ENCODE peak calls at places on chromosomes 4 and X, in ten cellular contexts. One of them, this sample, is unnamed.
A peak's percentile ranks its signal among the peaks of the same experiment; 100 is the strongest.

GRCh38 chrX:152833378-152833777 is 2.5 kb downstream of the NSDHL start:
- DNase-seq in activated CD4-positive, CD25-positive, alpha-beta regulatory T cell treated with anti-CD3 and anti-CD28 coated beads, Interleukin-2, amount 50 U/mL, for 72 hours: no peak
- DNase-seq in NCI-H345: no peak
- DNase-seq in activated T-helper 2 cell treated with anti-CD3 and anti-CD28 coated beads, Interferon-gamma antibody, Interleukin-2, Interleukin-4, amounts not matched to agents 10 μg/mL and 5 μg/mL and 100 μg/mL, durations not matched to agents 14 hours and 24 hours and 36 hours: no peak
- DNase-seq in iPS DF 19.7: no peak
- DNase-seq in H9: no peak
- DNase-seq in ovary: no peak
- DNase-seq in activated gamma-delta T cell treated with Interleukin-2 at 50 U/mL for 16 hours: no peak
- DNase-seq in Jurkat, Clone E6-1: no peak
- DNase-seq in ureter: no peak
- DNase-seq in this sample: no peak

GRCh38 chr4:7944568-7945220 is 5.0 kb upstream of the AFAP1 start:
- DNase-seq in activated CD4-positive, CD25-positive, alpha-beta regulatory T cell treated with anti-CD3 and anti-CD28 coated beads, Interleukin-2, amount 50 U/mL, for 72 hours: no peak
- DNase-seq in NCI-H345: no peak
- DNase-seq in activated T-helper 2 cell treated with anti-CD3 and anti-CD28 coated beads, Interferon-gamma antibody, Interleukin-2, Interleukin-4, amounts not matched to agents 10 μg/mL and 5 μg/mL and 100 μg/mL, durations not matched to agents 14 hours and 24 hours and 36 hours: no peak
- DNase-seq in iPS DF 19.7: no peak
- DNase-seq in H9: no peak
- DNase-seq in ovary: no peak
- DNase-seq in activated gamma-delta T cell treated with Interleukin-2 at 50 U/mL for 16 hours: no peak
- DNase-seq in Jurkat, Clone E6-1: no peak
- DNase-seq in ureter: no peak
- DNase-seq in this sample: no peak

GRCh38 chrX:49272426-49272825 is 2.8 kb downstream of the PPP1R3F start:
- DNase-seq in activated CD4-positive, CD25-positive, alpha-beta regulatory T cell treated with anti-CD3 and anti-CD28 coated beads, Interleukin-2, amount 50 U/mL, for 72 hours: no peak
- DNase-seq in NCI-H345: no peak
- DNase-seq in activated T-helper 2 cell treated with anti-CD3 and anti-CD28 coated beads, Interferon-gamma antibody, Interleukin-2, Interleukin-4, amounts not matched to agents 10 μg/mL and 5 μg/mL and 100 μg/mL, durations not matched to agents 14 hours and 24 hours and 36 hours: no peak
- DNase-seq in iPS DF 19.7: no peak
- DNase-seq in H9: no peak
- DNase-seq in ovary: no peak
- DNase-seq in activated gamma-delta T cell treated with Interleukin-2 at 50 U/mL for 16 hours: no peak
- DNase-seq in Jurkat, Clone E6-1: no peak
- DNase-seq in ureter: no peak
- DNase-seq in this sample: no peak

GRCh38 chr4:136742330-136742729 is 790.0 kb downstream of the PCDH18 start:
- DNase-seq in activated CD4-positive, CD25-positive, alpha-beta regulatory T cell treated with anti-CD3 and anti-CD28 coated beads, Interleukin-2, amount 50 U/mL, for 72 hours: no peak
- DNase-seq in NCI-H345: no peak
- DNase-seq in activated T-helper 2 cell treated with anti-CD3 and anti-CD28 coated beads, Interferon-gamma antibody, Interleukin-2, Interleukin-4, amounts not matched to agents 10 μg/mL and 5 μg/mL and 100 μg/mL, durations not matched to agents 14 hours and 24 hours and 36 hours: no peak
- DNase-seq in iPS DF 19.7: no peak
- DNase-seq in H9: no peak
- DNase-seq in ovary: no peak
- DNase-seq in activated gamma-delta T cell treated with Interleukin-2 at 50 U/mL for 16 hours: no peak
- DNase-seq in Jurkat, Clone E6-1: no peak
- DNase-seq in ureter: no peak
- DNase-seq in this sample: no peak

GRCh38 chrX:38860106-38861013 is 59.1 kb downstream of the MID1IP1 start:
- DNase-seq in activated CD4-positive, CD25-positive, alpha-beta regulatory T cell treated with anti-CD3 and anti-CD28 coated beads, Interleukin-2, amount 50 U/mL, for 72 hours: no peak
- DNase-seq in NCI-H345: no peak
- DNase-seq in activated T-helper 2 cell treated with anti-CD3 and anti-CD28 coated beads, Interferon-gamma antibody, Interleukin-2, Interleukin-4, amounts not matched to agents 10 μg/mL and 5 μg/mL and 100 μg/mL, durations not matched to agents 14 hours and 24 hours and 36 hours: no peak
- DNase-seq in iPS DF 19.7: no peak
- DNase-seq in H9: no peak
- DNase-seq in ovary: no peak
- DNase-seq in activated gamma-delta T cell treated with Interleukin-2 at 50 U/mL for 16 hours: no peak
- DNase-seq in Jurkat, Clone E6-1: no peak
- DNase-seq in ureter: no peak
- DNase-seq in this sample: no peak

GRCh38 chr4:116215622-116216021 is 869.8 kb downstream of the TRAM1L1 start:
- DNase-seq in activated CD4-positive, CD25-positive, alpha-beta regulatory T cell treated with anti-CD3 and anti-CD28 coated beads, Interleukin-2, amount 50 U/mL, for 72 hours: no peak
- DNase-seq in NCI-H345: no peak
- DNase-seq in activated T-helper 2 cell treated with anti-CD3 and anti-CD28 coated beads, Interferon-gamma antibody, Interleukin-2, Interleukin-4, amounts not matched to agents 10 μg/mL and 5 μg/mL and 100 μg/mL, durations not matched to agents 14 hours and 24 hours and 36 hours: no peak
- DNase-seq in iPS DF 19.7: no peak
- DNase-seq in H9: no peak
- DNase-seq in ovary: no peak
- DNase-seq in activated gamma-delta T cell treated with Interleukin-2 at 50 U/mL for 16 hours: no peak
- DNase-seq in Jurkat, Clone E6-1: no peak
- DNase-seq in ureter: no peak
- DNase-seq in this sample: no peak

GRCh38 chr4:157997296-157997695 is 175.5 kb downstream of the GASK1B start:
- DNase-seq in activated CD4-positive, CD25-positive, alpha-beta regulatory T cell treated with anti-CD3 and anti-CD28 coated beads, Interleukin-2, amount 50 U/mL, for 72 hours: no peak
- DNase-seq in NCI-H345: no peak
- DNase-seq in activated T-helper 2 cell treated with anti-CD3 and anti-CD28 coated beads, Interferon-gamma antibody, Interleukin-2, Interleukin-4, amounts not matched to agents 10 μg/mL and 5 μg/mL and 100 μg/mL, durations not matched to agents 14 hours and 24 hours and 36 hours: no peak
- DNase-seq in iPS DF 19.7: no peak
- DNase-seq in H9: no peak
- DNase-seq in ovary: no peak
- DNase-seq in activated gamma-delta T cell treated with Interleukin-2 at 50 U/mL for 16 hours: no peak
- DNase-seq in Jurkat, Clone E6-1: no peak
- DNase-seq in ureter: no peak
- DNase-seq in this sample: no peak

GRCh38 chr4:139368990-139369389 is 66.7 kb upstream of the NDUFC1 start:
- DNase-seq in activated CD4-positive, CD25-positive, alpha-beta regulatory T cell treated with anti-CD3 and anti-CD28 coated beads, Interleukin-2, amount 50 U/mL, for 72 hours: no peak
- DNase-seq in NCI-H345: no peak
- DNase-seq in activated T-helper 2 cell treated with anti-CD3 and anti-CD28 coated beads, Interferon-gamma antibody, Interleukin-2, Interleukin-4, amounts not matched to agents 10 μg/mL and 5 μg/mL and 100 μg/mL, durations not matched to agents 14 hours and 24 hours and 36 hours: no peak
- DNase-seq in iPS DF 19.7: no peak
- DNase-seq in H9: no peak
- DNase-seq in ovary: no peak
- DNase-seq in activated gamma-delta T cell treated with Interleukin-2 at 50 U/mL for 16 hours: no peak
- DNase-seq in Jurkat, Clone E6-1: no peak
- DNase-seq in ureter: no peak
- DNase-seq in this sample: no peak

GRCh38 chrX:46446727-46447378 is 98.4 kb downstream of the ZNF674 start:
- DNase-seq in activated CD4-positive, CD25-positive, alpha-beta regulatory T cell treated with anti-CD3 and anti-CD28 coated beads, Interleukin-2, amount 50 U/mL, for 72 hours: peak; percentile 78
- DNase-seq in NCI-H345: peak; percentile 90
- DNase-seq in activated T-helper 2 cell treated with anti-CD3 and anti-CD28 coated beads, Interferon-gamma antibody, Interleukin-2, Interleukin-4, amounts not matched to agents 10 μg/mL and 5 μg/mL and 100 μg/mL, durations not matched to agents 14 hours and 24 hours and 36 hours: peak; percentile 77
- DNase-seq in iPS DF 19.7: peak; percentile 15
- DNase-seq in H9: peak; percentile 86
- DNase-seq in ovary: peak; percentile 88
- DNase-seq in activated gamma-delta T cell treated with Interleukin-2 at 50 U/mL for 16 hours: peak; percentile 81
- DNase-seq in Jurkat, Clone E6-1: peak; percentile 79
- DNase-seq in ureter: peak; percentile 88
- DNase-seq in this sample: peak; percentile 89

GRCh38 chr4:37858877-37859276 is 32.0 kb upstream of the TBC1D1 start:
- DNase-seq in activated CD4-positive, CD25-positive, alpha-beta regulatory T cell treated with anti-CD3 and anti-CD28 coated beads, Interleukin-2, amount 50 U/mL, for 72 hours: no peak
- DNase-seq in NCI-H345: no peak
- DNase-seq in activated T-helper 2 cell treated with anti-CD3 and anti-CD28 coated beads, Interferon-gamma antibody, Interleukin-2, Interleukin-4, amounts not matched to agents 10 μg/mL and 5 μg/mL and 100 μg/mL, durations not matched to agents 14 hours and 24 hours and 36 hours: no peak
- DNase-seq in iPS DF 19.7: no peak
- DNase-seq in H9: no peak
- DNase-seq in ovary: no peak
- DNase-seq in activated gamma-delta T cell treated with Interleukin-2 at 50 U/mL for 16 hours: no peak
- DNase-seq in Jurkat, Clone E6-1: no peak
- DNase-seq in ureter: no peak
- DNase-seq in this sample: no peak

GRCh38 chrX:68684291-68684918 is 36.9 kb downstream of the STARD8 start:
- DNase-seq in activated CD4-positive, CD25-positive, alpha-beta regulatory T cell treated with anti-CD3 and anti-CD28 coated beads, Interleukin-2, amount 50 U/mL, for 72 hours: no peak
- DNase-seq in NCI-H345: no peak
- DNase-seq in activated T-helper 2 cell treated with anti-CD3 and anti-CD28 coated beads, Interferon-gamma antibody, Interleukin-2, Interleukin-4, amounts not matched to agents 10 μg/mL and 5 μg/mL and 100 μg/mL, durations not matched to agents 14 hours and 24 hours and 36 hours: no peak
- DNase-seq in iPS DF 19.7: no peak
- DNase-seq in H9: no peak
- DNase-seq in ovary: no peak
- DNase-seq in activated gamma-delta T cell treated with Interleukin-2 at 50 U/mL for 16 hours: no peak
- DNase-seq in Jurkat, Clone E6-1: no peak
- DNase-seq in ureter: no peak
- DNase-seq in this sample: peak; percentile 78

GRCh38 chr4:164261831-164262230 is 492.1 kb upstream of the SMIM31 start:
- DNase-seq in activated CD4-positive, CD25-positive, alpha-beta regulatory T cell treated with anti-CD3 and anti-CD28 coated beads, Interleukin-2, amount 50 U/mL, for 72 hours: no peak
- DNase-seq in NCI-H345: no peak
- DNase-seq in activated T-helper 2 cell treated with anti-CD3 and anti-CD28 coated beads, Interferon-gamma antibody, Interleukin-2, Interleukin-4, amounts not matched to agents 10 μg/mL and 5 μg/mL and 100 μg/mL, durations not matched to agents 14 hours and 24 hours and 36 hours: no peak
- DNase-seq in iPS DF 19.7: no peak
- DNase-seq in H9: no peak
- DNase-seq in ovary: no peak
- DNase-seq in activated gamma-delta T cell treated with Interleukin-2 at 50 U/mL for 16 hours: no peak
- DNase-seq in Jurkat, Clone E6-1: no peak
- DNase-seq in ureter: no peak
- DNase-seq in this sample: no peak

GRCh38 chrX:13506574-13506973 is 62.8 kb upstream of the EGFL6 start:
- DNase-seq in activated CD4-positive, CD25-positive, alpha-beta regulatory T cell treated with anti-CD3 and anti-CD28 coated beads, Interleukin-2, amount 50 U/mL, for 72 hours: peak; percentile 49
- DNase-seq in NCI-H345: peak; percentile 40
- DNase-seq in activated T-helper 2 cell treated with anti-CD3 and anti-CD28 coated beads, Interferon-gamma antibody, Interleukin-2, Interleukin-4, amounts not matched to agents 10 μg/mL and 5 μg/mL and 100 μg/mL, durations not matched to agents 14 hours and 24 hours and 36 hours: peak; percentile 10
- DNase-seq in iPS DF 19.7: no peak
- DNase-seq in H9: no peak
- DNase-seq in ovary: peak; percentile 62
- DNase-seq in activated gamma-delta T cell treated with Interleukin-2 at 50 U/mL for 16 hours: peak; percentile 42
- DNase-seq in Jurkat, Clone E6-1: peak; percentile 42
- DNase-seq in ureter: no peak
- DNase-seq in this sample: peak; percentile 22

GRCh38 chr4:41095973-41096372 is 118.4 kb downstream of the APBB2 start:
- DNase-seq in activated CD4-positive, CD25-positive, alpha-beta regulatory T cell treated with anti-CD3 and anti-CD28 coated beads, Interleukin-2, amount 50 U/mL, for 72 hours: no peak
- DNase-seq in NCI-H345: no peak
- DNase-seq in activated T-helper 2 cell treated with anti-CD3 and anti-CD28 coated beads, Interferon-gamma antibody, Interleukin-2, Interleukin-4, amounts not matched to agents 10 μg/mL and 5 μg/mL and 100 μg/mL, durations not matched to agents 14 hours and 24 hours and 36 hours: no peak
- DNase-seq in iPS DF 19.7: no peak
- DNase-seq in H9: no peak
- DNase-seq in ovary: no peak
- DNase-seq in activated gamma-delta T cell treated with Interleukin-2 at 50 U/mL for 16 hours: no peak
- DNase-seq in Jurkat, Clone E6-1: no peak
- DNase-seq in ureter: no peak
- DNase-seq in this sample: no peak

GRCh38 chr4:125420499-125420898 is 105.7 kb downstream of the FAT4 start:
- DNase-seq in activated CD4-positive, CD25-positive, alpha-beta regulatory T cell treated with anti-CD3 and anti-CD28 coated beads, Interleukin-2, amount 50 U/mL, for 72 hours: no peak
- DNase-seq in NCI-H345: no peak
- DNase-seq in activated T-helper 2 cell treated with anti-CD3 and anti-CD28 coated beads, Interferon-gamma antibody, Interleukin-2, Interleukin-4, amounts not matched to agents 10 μg/mL and 5 μg/mL and 100 μg/mL, durations not matched to agents 14 hours and 24 hours and 36 hours: no peak
- DNase-seq in iPS DF 19.7: no peak
- DNase-seq in H9: no peak
- DNase-seq in ovary: no peak
- DNase-seq in activated gamma-delta T cell treated with Interleukin-2 at 50 U/mL for 16 hours: no peak
- DNase-seq in Jurkat, Clone E6-1: no peak
- DNase-seq in ureter: no peak
- DNase-seq in this sample: no peak

GRCh38 chrX:10010686-10011085 is 43.5 kb downstream of the CLDN34 start:
- DNase-seq in activated CD4-positive, CD25-positive, alpha-beta regulatory T cell treated with anti-CD3 and anti-CD28 coated beads, Interleukin-2, amount 50 U/mL, for 72 hours: no peak
- DNase-seq in NCI-H345: no peak
- DNase-seq in activated T-helper 2 cell treated with anti-CD3 and anti-CD28 coated beads, Interferon-gamma antibody, Interleukin-2, Interleukin-4, amounts not matched to agents 10 μg/mL and 5 μg/mL and 100 μg/mL, durations not matched to agents 14 hours and 24 hours and 36 hours: no peak
- DNase-seq in iPS DF 19.7: no peak
- DNase-seq in H9: no peak
- DNase-seq in ovary: no peak
- DNase-seq in activated gamma-delta T cell treated with Interleukin-2 at 50 U/mL for 16 hours: no peak
- DNase-seq in Jurkat, Clone E6-1: no peak
- DNase-seq in ureter: no peak
- DNase-seq in this sample: no peak

GRCh38 chr4:29311231-29311630 is 1408.9 kb upstream of the PCDH7 start:
- DNase-seq in activated CD4-positive, CD25-positive, alpha-beta regulatory T cell treated with anti-CD3 and anti-CD28 coated beads, Interleukin-2, amount 50 U/mL, for 72 hours: no peak
- DNase-seq in NCI-H345: no peak
- DNase-seq in activated T-helper 2 cell treated with anti-CD3 and anti-CD28 coated beads, Interferon-gamma antibody, Interleukin-2, Interleukin-4, amounts not matched to agents 10 μg/mL and 5 μg/mL and 100 μg/mL, durations not matched to agents 14 hours and 24 hours and 36 hours: no peak
- DNase-seq in iPS DF 19.7: no peak
- DNase-seq in H9: no peak
- DNase-seq in ovary: no peak
- DNase-seq in activated gamma-delta T cell treated with Interleukin-2 at 50 U/mL for 16 hours: no peak
- DNase-seq in Jurkat, Clone E6-1: no peak
- DNase-seq in ureter: no peak
- DNase-seq in this sample: no peak

GRCh38 chr4:39062094-39062493 is at the start of gene KLHL5:
- DNase-seq in activated CD4-positive, CD25-positive, alpha-beta regulatory T cell treated with anti-CD3 and anti-CD28 coated beads, Interleukin-2, amount 50 U/mL, for 72 hours: no peak
- DNase-seq in NCI-H345: no peak
- DNase-seq in activated T-helper 2 cell treated with anti-CD3 and anti-CD28 coated beads, Interferon-gamma antibody, Interleukin-2, Interleukin-4, amounts not matched to agents 10 μg/mL and 5 μg/mL and 100 μg/mL, durations not matched to agents 14 hours and 24 hours and 36 hours: no peak
- DNase-seq in iPS DF 19.7: peak; percentile 59
- DNase-seq in H9: no peak
- DNase-seq in ovary: no peak
- DNase-seq in activated gamma-delta T cell treated with Interleukin-2 at 50 U/mL for 16 hours: no peak
- DNase-seq in Jurkat, Clone E6-1: no peak
- DNase-seq in ureter: no peak
- DNase-seq in this sample: no peak

GRCh38 chrX:572490-573124 is 58.0 kb upstream of the SHOX start:
- DNase-seq in activated CD4-positive, CD25-positive, alpha-beta regulatory T cell treated with anti-CD3 and anti-CD28 coated beads, Interleukin-2, amount 50 U/mL, for 72 hours: no peak
- DNase-seq in NCI-H345: no peak
- DNase-seq in activated T-helper 2 cell treated with anti-CD3 and anti-CD28 coated beads, Interferon-gamma antibody, Interleukin-2, Interleukin-4, amounts not matched to agents 10 μg/mL and 5 μg/mL and 100 μg/mL, durations not matched to agents 14 hours and 24 hours and 36 hours: no peak
- DNase-seq in iPS DF 19.7: no peak
- DNase-seq in H9: no peak
- DNase-seq in ovary: no peak
- DNase-seq in activated gamma-delta T cell treated with Interleukin-2 at 50 U/mL for 16 hours: no peak
- DNase-seq in Jurkat, Clone E6-1: no peak
- DNase-seq in ureter: no peak
- DNase-seq in this sample: no peak

GRCh38 chrX:110394653-110395052 is 36.0 kb downstream of the RTL9 start:
- DNase-seq in activated CD4-positive, CD25-positive, alpha-beta regulatory T cell treated with anti-CD3 and anti-CD28 coated beads, Interleukin-2, amount 50 U/mL, for 72 hours: no peak
- DNase-seq in NCI-H345: no peak
- DNase-seq in activated T-helper 2 cell treated with anti-CD3 and anti-CD28 coated beads, Interferon-gamma antibody, Interleukin-2, Interleukin-4, amounts not matched to agents 10 μg/mL and 5 μg/mL and 100 μg/mL, durations not matched to agents 14 hours and 24 hours and 36 hours: no peak
- DNase-seq in iPS DF 19.7: no peak
- DNase-seq in H9: no peak
- DNase-seq in ovary: no peak
- DNase-seq in activated gamma-delta T cell treated with Interleukin-2 at 50 U/mL for 16 hours: no peak
- DNase-seq in Jurkat, Clone E6-1: no peak
- DNase-seq in ureter: no peak
- DNase-seq in this sample: no peak

GRCh38 chrX:110003167-110004156 is 548 bp downstream of the TMEM164 start:
- DNase-seq in activated CD4-positive, CD25-positive, alpha-beta regulatory T cell treated with anti-CD3 and anti-CD28 coated beads, Interleukin-2, amount 50 U/mL, for 72 hours: peak; percentile 29
- DNase-seq in NCI-H345: no peak
- DNase-seq in activated T-helper 2 cell treated with anti-CD3 and anti-CD28 coated beads, Interferon-gamma antibody, Interleukin-2, Interleukin-4, amounts not matched to agents 10 μg/mL and 5 μg/mL and 100 μg/mL, durations not matched to agents 14 hours and 24 hours and 36 hours: no peak
- DNase-seq in iPS DF 19.7: no peak
- DNase-seq in H9: peak; percentile 31
- DNase-seq in ovary: peak; percentile 56
- DNase-seq in activated gamma-delta T cell treated with Interleukin-2 at 50 U/mL for 16 hours: peak; percentile 4
- DNase-seq in Jurkat, Clone E6-1: no peak
- DNase-seq in ureter: peak; percentile 47
- DNase-seq in this sample: no peak

GRCh38 chr4:80875642-80876041 is 154.9 kb upstream of the BMP3 start:
- DNase-seq in activated CD4-positive, CD25-positive, alpha-beta regulatory T cell treated with anti-CD3 and anti-CD28 coated beads, Interleukin-2, amount 50 U/mL, for 72 hours: no peak
- DNase-seq in NCI-H345: no peak
- DNase-seq in activated T-helper 2 cell treated with anti-CD3 and anti-CD28 coated beads, Interferon-gamma antibody, Interleukin-2, Interleukin-4, amounts not matched to agents 10 μg/mL and 5 μg/mL and 100 μg/mL, durations not matched to agents 14 hours and 24 hours and 36 hours: no peak
- DNase-seq in iPS DF 19.7: no peak
- DNase-seq in H9: no peak
- DNase-seq in ovary: no peak
- DNase-seq in activated gamma-delta T cell treated with Interleukin-2 at 50 U/mL for 16 hours: no peak
- DNase-seq in Jurkat, Clone E6-1: no peak
- DNase-seq in ureter: no peak
- DNase-seq in this sample: no peak

GRCh38 chr4:136650541-136651277 is 881.6 kb downstream of the PCDH18 start:
- DNase-seq in activated CD4-positive, CD25-positive, alpha-beta regulatory T cell treated with anti-CD3 and anti-CD28 coated beads, Interleukin-2, amount 50 U/mL, for 72 hours: no peak
- DNase-seq in NCI-H345: peak; percentile 90
- DNase-seq in activated T-helper 2 cell treated with anti-CD3 and anti-CD28 coated beads, Interferon-gamma antibody, Interleukin-2, Interleukin-4, amounts not matched to agents 10 μg/mL and 5 μg/mL and 100 μg/mL, durations not matched to agents 14 hours and 24 hours and 36 hours: no peak
- DNase-seq in iPS DF 19.7: no peak
- DNase-seq in H9: no peak
- DNase-seq in ovary: no peak
- DNase-seq in activated gamma-delta T cell treated with Interleukin-2 at 50 U/mL for 16 hours: no peak
- DNase-seq in Jurkat, Clone E6-1: peak; percentile 6
- DNase-seq in ureter: no peak
- DNase-seq in this sample: no peak

GRCh38 chrX:153960786-153961185 is 10.8 kb downstream of the HCFC1 start:
- DNase-seq in activated CD4-positive, CD25-positive, alpha-beta regulatory T cell treated with anti-CD3 and anti-CD28 coated beads, Interleukin-2, amount 50 U/mL, for 72 hours: no peak
- DNase-seq in NCI-H345: no peak
- DNase-seq in activated T-helper 2 cell treated with anti-CD3 and anti-CD28 coated beads, Interferon-gamma antibody, Interleukin-2, Interleukin-4, amounts not matched to agents 10 μg/mL and 5 μg/mL and 100 μg/mL, durations not matched to agents 14 hours and 24 hours and 36 hours: no peak
- DNase-seq in iPS DF 19.7: no peak
- DNase-seq in H9: no peak
- DNase-seq in ovary: no peak
- DNase-seq in activated gamma-delta T cell treated with Interleukin-2 at 50 U/mL for 16 hours: no peak
- DNase-seq in Jurkat, Clone E6-1: no peak
- DNase-seq in ureter: no peak
- DNase-seq in this sample: no peak

GRCh38 chr4:2794707-2795557 is 2.0 kb downstream of the SH3BP2 start:
- DNase-seq in activated CD4-positive, CD25-positive, alpha-beta regulatory T cell treated with anti-CD3 and anti-CD28 coated beads, Interleukin-2, amount 50 U/mL, for 72 hours: peak; percentile 26
- DNase-seq in NCI-H345: no peak
- DNase-seq in activated T-helper 2 cell treated with anti-CD3 and anti-CD28 coated beads, Interferon-gamma antibody, Interleukin-2, Interleukin-4, amounts not matched to agents 10 μg/mL and 5 μg/mL and 100 μg/mL, durations not matched to agents 14 hours and 24 hours and 36 hours: no peak
- DNase-seq in iPS DF 19.7: no peak
- DNase-seq in H9: no peak
- DNase-seq in ovary: peak; percentile 64
- DNase-seq in activated gamma-delta T cell treated with Interleukin-2 at 50 U/mL for 16 hours: no peak
- DNase-seq in Jurkat, Clone E6-1: no peak
- DNase-seq in ureter: peak; percentile 74
- DNase-seq in this sample: peak; percentile 76

GRCh38 chrX:123773258-123773978 is 40.6 kb upstream of the THOC2 start:
- DNase-seq in activated CD4-positive, CD25-positive, alpha-beta regulatory T cell treated with anti-CD3 and anti-CD28 coated beads, Interleukin-2, amount 50 U/mL, for 72 hours: no peak
- DNase-seq in NCI-H345: no peak
- DNase-seq in activated T-helper 2 cell treated with anti-CD3 and anti-CD28 coated beads, Interferon-gamma antibody, Interleukin-2, Interleukin-4, amounts not matched to agents 10 μg/mL and 5 μg/mL and 100 μg/mL, durations not matched to agents 14 hours and 24 hours and 36 hours: no peak
- DNase-seq in iPS DF 19.7: no peak
- DNase-seq in H9: no peak
- DNase-seq in ovary: no peak
- DNase-seq in activated gamma-delta T cell treated with Interleukin-2 at 50 U/mL for 16 hours: no peak
- DNase-seq in Jurkat, Clone E6-1: no peak
- DNase-seq in ureter: peak; percentile 7
- DNase-seq in this sample: no peak

GRCh38 chr4:186604124-186604627 is 48.8 kb upstream of the MTNR1A start:
- DNase-seq in activated CD4-positive, CD25-positive, alpha-beta regulatory T cell treated with anti-CD3 and anti-CD28 coated beads, Interleukin-2, amount 50 U/mL, for 72 hours: no peak
- DNase-seq in NCI-H345: peak; percentile 79
- DNase-seq in activated T-helper 2 cell treated with anti-CD3 and anti-CD28 coated beads, Interferon-gamma antibody, Interleukin-2, Interleukin-4, amounts not matched to agents 10 μg/mL and 5 μg/mL and 100 μg/mL, durations not matched to agents 14 hours and 24 hours and 36 hours: no peak
- DNase-seq in iPS DF 19.7: no peak
- DNase-seq in H9: no peak
- DNase-seq in ovary: no peak
- DNase-seq in activated gamma-delta T cell treated with Interleukin-2 at 50 U/mL for 16 hours: no peak
- DNase-seq in Jurkat, Clone E6-1: peak; percentile 92
- DNase-seq in ureter: no peak
- DNase-seq in this sample: no peak

GRCh38 chrX:134026732-134027311 is 41.4 kb upstream of the GPC3 start:
- DNase-seq in activated CD4-positive, CD25-positive, alpha-beta regulatory T cell treated with anti-CD3 and anti-CD28 coated beads, Interleukin-2, amount 50 U/mL, for 72 hours: no peak
- DNase-seq in NCI-H345: peak; percentile 4
- DNase-seq in activated T-helper 2 cell treated with anti-CD3 and anti-CD28 coated beads, Interferon-gamma antibody, Interleukin-2, Interleukin-4, amounts not matched to agents 10 μg/mL and 5 μg/mL and 100 μg/mL, durations not matched to agents 14 hours and 24 hours and 36 hours: peak; percentile 10
- DNase-seq in iPS DF 19.7: peak; percentile 52
- DNase-seq in H9: peak; percentile 61
- DNase-seq in ovary: no peak
- DNase-seq in activated gamma-delta T cell treated with Interleukin-2 at 50 U/mL for 16 hours: no peak
- DNase-seq in Jurkat, Clone E6-1: no peak
- DNase-seq in ureter: peak; percentile 51
- DNase-seq in this sample: no peak